ENCODE peak calls at places on chromosome 1, in six cellular contexts. U, K, J, X, R and T are unnamed samples.

GRCh38 chr1:35298464-35298863 is 30.0 kb downstream of the ZMYM4 start:
- DNase-seq in X (peak; percentile 60), R (no peak), U (peak; percentile 36), J (peak; percentile 39), K (peak; percentile 2), T (no peak)

GRCh38 chr1:31574749-31575372 is 1.5 kb upstream of the TINAGL1 start:
- DNase-seq in R (peak; percentile 19), K (no peak), X (peak; percentile 22), U (no peak), J (no peak), T (peak; percentile 47)

GRCh38 chr1:211738709-211739301 is 63.4 kb upstream of the NEK2 start:
- DNase-seq in X (no peak), J (no peak), R (no peak), U (peak; percentile 7), K (no peak), T (no peak)

GRCh38 chr1:243217401-243217800 is 37.7 kb downstream of the CEP170 start:
- DNase-seq in K (no peak), U (no peak), J (no peak), X (no peak), R (no peak), T (no peak)

GRCh38 chr1:218585565-218586184 is 240.5 kb downstream of the TGFB2 start:
- DNase-seq in R (peak; percentile 73), J (peak; percentile 90), K (peak; percentile 42), U (peak; percentile 86), X (peak; percentile 90), T (peak; percentile 54)

GRCh38 chr1:50971748-50972305 is 1.8 kb downstream of the CDKN2C start:
- DNase-seq in X (no peak), U (no peak), R (no peak), K (no peak), J (no peak), T (no peak)

GRCh38 chr1:47901001-47901575 is 96.1 kb downstream of the TRABD2B start:
- DNase-seq in R (no peak), X (no peak), U (no peak), J (no peak), K (no peak), T (no peak)

GRCh38 chr1:163872067-163872466 is 550.3 kb downstream of the NUF2 start:
- DNase-seq in J (no peak), U (no peak), R (no peak), X (no peak), K (no peak), T (no peak)

GRCh38 chr1:145962157-145963102 is 1.9 kb downstream of the ANKRD34A start:
- DNase-seq in U (no peak), X (peak; percentile 43), J (no peak), R (peak; percentile 60), K (no peak), T (peak; percentile 24)

GRCh38 chr1:31155216-31155806 is 84.4 kb downstream of the NKAIN1 start:
- DNase-seq in X (peak; percentile 65), U (peak; percentile 32), K (peak; percentile 62), J (peak; percentile 80), R (peak; percentile 90), T (peak; percentile 46)

GRCh38 chr1:172167801-172168596 is 252.5 kb upstream of the C1orf105 start:
- DNase-seq in K (no peak), U (peak; percentile 81), J (no peak), R (no peak), X (peak; percentile 77), T (no peak)

GRCh38 chr1:147078606-147079399 is 93.5 kb downstream of the PRKAB2 start:
- DNase-seq in J (no peak), X (no peak), K (no peak), R (peak; percentile 65), U (no peak), T (no peak)

GRCh38 chr1:229922249-229922648 is 144.8 kb upstream of the GALNT2 start:
- DNase-seq in U (no peak), K (no peak), R (no peak), J (no peak), X (no peak), T (no peak)

GRCh38 chr1:234371414-234371813 is 1.8 kb upstream of the COA6 start:
- DNase-seq in X (no peak), U (no peak), J (no peak), R (no peak), K (no peak), T (no peak)

GRCh38 chr1:79695133-79695532 is 688.6 kb upstream of the ADGRL4 start:
- DNase-seq in U (no peak), X (no peak), J (no peak), K (no peak), R (no peak), T (no peak)
- H2BK5ac ChIP-seq in U (no peak overlapping the region), X (no peak overlapping the region), J (no peak overlapping the region), K (no peak overlapping the region), R (no peak overlapping the region), T (no peak overlapping the region)

GRCh38 chr1:1359316-1359667 is 937 bp upstream of the MXRA8 start:
- DNase-seq in R (no peak), J (no peak), X (peak; percentile 84), U (peak; percentile 83), K (no peak), T (no peak)

GRCh38 chr1:1359668-1360468 is 1.5 kb upstream of the MXRA8 start:
- DNase-seq in K (no peak), U (peak; percentile 68), R (no peak), J (no peak), X (peak; percentile 67), T (no peak)

GRCh38 chr1:1361233-1361981 is 3.1 kb upstream of the MXRA8 start:
- DNase-seq in K (no peak), X (no peak), J (no peak), U (no peak), R (no peak), T (peak; percentile 78)

GRCh38 chr1:1361982-1362423 is 3.6 kb upstream of the MXRA8 start:
- DNase-seq in X (peak; percentile 93), J (peak; percentile 61), R (no peak), U (peak; percentile 85), K (no peak), T (peak; percentile 83)

GRCh38 chr1:1360511-1361169 is 2.3 kb upstream of the MXRA8 start:
- DNase-seq in R (no peak), J (no peak), X (peak; percentile 94), U (peak; percentile 93), K (no peak), T (peak; percentile 93)
- H3K14ac ChIP-seq in R (no peak overlapping the region), J (peak overlapping the region; percentile 16), X (peak overlapping the region; percentile 64), U (peak overlapping the region; percentile 98), K (peak overlapping the region; percentile 28), T (peak overlapping the region; percentile 74)

GRCh38 chr1:179793281-179793680 is 50.2 kb downstream of the FAM163A start:
- DNase-seq in X (no peak), J (no peak), K (no peak), U (no peak), R (no peak), T (peak; percentile 48)
- H3K79me1 ChIP-seq in X (no peaks in the 10 kb centered on the region), J (no peaks in the 10 kb centered on the region), K (no peaks in the 10 kb centered on the region), U (no peaks in the 10 kb centered on the region), R (no peaks in the 10 kb centered on the region), T (no peaks in the 10 kb centered on the region)

DNA sequence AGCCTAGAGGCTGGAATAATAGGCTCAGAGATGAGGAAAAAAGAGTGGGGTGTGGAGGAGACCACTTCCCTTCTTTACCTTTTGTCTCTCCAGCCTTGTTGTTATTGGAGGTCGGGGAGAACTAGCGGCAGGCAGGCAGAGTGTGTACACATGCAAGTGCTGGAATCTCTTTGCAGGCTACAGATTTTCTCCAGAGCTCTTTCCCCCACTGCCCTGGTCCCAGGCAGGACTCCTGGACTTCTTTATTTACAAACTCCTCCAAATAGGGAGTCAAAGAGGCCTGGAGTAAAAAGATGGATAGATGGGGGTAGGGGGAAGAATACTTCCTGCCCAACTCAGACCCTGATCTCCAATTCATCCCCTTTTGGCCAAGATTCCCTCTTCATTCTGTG is 697 bp downstream of the CA14 start:
- DNase-seq in K (no peak), R (no peak), U (no peak), X (peak; percentile 14), J (no peak), T (no peak)
- H2BK5ac ChIP-seq in K (peak overlapping the region; percentile 88), R (peak overlapping the region; percentile 98), U (no peak overlapping the region), X (no peak overlapping the region), J (no peak overlapping the region), T (no peak overlapping the region)

GRCh38 chr1:239288964-239289535 is 97.3 kb upstream of the CHRM3 start:
- DNase-seq in R (no peak), K (no peak), U (no peak), X (no peak), J (no peak), T (no peak)
- H3K14ac ChIP-seq in R (no peak overlapping the region), K (no peak overlapping the region), U (no peak overlapping the region), X (no peak overlapping the region), J (no peak overlapping the region), T (no peak overlapping the region)

GRCh38 chr1:27593341-27594326 is 10.3 kb downstream of the AHDC1 start:
- DNase-seq in U (no peak), K (no peak), J (no peak), R (peak; percentile 64), X (no peak), T (no peak)

GRCh38 chr1:27590917-27591508 is 12.9 kb downstream of the AHDC1 start:
- DNase-seq in X (no peak), J (no peak), U (no peak), R (no peak), K (no peak), T (no peak)

GRCh38 chr1:27592600-27593340 is 11.2 kb downstream of the AHDC1 start:
- DNase-seq in R (peak; percentile 85), U (no peak), K (no peak), X (no peak), J (peak; percentile 75), T (no peak)

GRCh38 chr1:27591622-27592021 is 12.3 kb downstream of the AHDC1 start:
- DNase-seq in J (no peak), U (peak; percentile 38), R (no peak), K (no peak), X (no peak), T (no peak)

DNA sequence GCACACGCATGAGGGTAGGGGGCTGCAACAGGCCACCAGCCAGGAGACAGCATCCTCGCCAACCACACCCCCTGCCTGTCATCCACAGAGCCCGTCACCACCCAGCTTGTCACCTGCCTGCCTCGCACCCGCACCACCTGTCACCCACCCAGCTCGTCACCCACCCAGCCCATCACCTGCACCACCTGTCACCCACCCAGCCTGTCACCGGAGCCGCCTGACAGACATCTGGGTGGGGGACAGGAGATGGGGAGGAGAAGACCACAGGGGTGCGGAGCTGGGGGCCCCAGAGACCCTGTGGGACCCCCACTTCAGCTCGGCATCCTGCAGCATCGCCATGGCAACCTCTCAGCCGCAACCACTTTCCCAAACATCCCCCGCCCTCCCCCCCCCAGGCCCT is 11.8 kb downstream of the AHDC1 start:
- DNase-seq in J (no peak), K (no peak), X (no peak), U (no peak), R (no peak), T (no peak)
- H3K79me1 ChIP-seq in J (no peaks in the 10 kb centered on the region), K (peaks cover 49% of the 10 kb centered on the region), X (peaks cover 24% of the 10 kb centered on the region), U (peaks cover 99% of the 10 kb centered on the region), R (peaks cover 45% of the 10 kb centered on the region), T (peaks cover 33% of the 10 kb centered on the region)

GRCh38 chr1:74785944-74786343 is 53.0 kb downstream of the TYW3 start:
- DNase-seq in K (no peak), R (no peak), U (no peak), J (no peak), X (no peak), T (no peak)
- H2BK5ac ChIP-seq in K (no peak overlapping the region), R (no peak overlapping the region), U (no peak overlapping the region), J (no peak overlapping the region), X (no peak overlapping the region), T (no peak overlapping the region)